ENCODE peak calls at places on chromosomes 11 and 22, in seven cellular contexts. P is HCT116, K is K562, H is GM12878, U is HepG2, W is SK-N-SH, X is H1. T is an unnamed sample.

GRCh38 chr11:80844110-80844509 is 1403.3 kb upstream of the TENM4 start:
- DNase-seq in K (no peak), P (no peak), H (no peak), U (no peak), W (no peak), X (peak), T (no peak)

GRCh38 chr22:48892571-48893287 is 934.9 kb downstream of the BRD1 start:
- DNase-seq in K (no peak), U (no peak), W (no peak), P (no peak), X (no peak), H (no peak), T (no peak)

GRCh38 chr11:16347928-16348685 is 8.2 kb downstream of the SOX6 start:
- DNase-seq in X (no peak), P (no peak), U (no peak), K (no peak), W (no peak), H (no peak), T (no peak)

GRCh38 chr22:35684270-35684700 is 33.4 kb upstream of the APOL5 start:
- DNase-seq in X (no peak), P (no peak), W (no peak), U (peak), H (no peak), K (peak), T (no peak)

GRCh38 chr11:32231909-32232493 is 141.1 kb downstream of the RCN1 start:
- DNase-seq in P (peak), U (peak), K (peak), H (no peak), W (peak), X (peak), T (peak)

GRCh38 chr11:130636672-130637463 is 188.4 kb downstream of the ADAMTS15 start:
- DNase-seq in X (no peak), P (peak), K (no peak), W (no peak), U (peak), H (no peak), T (no peak)

GRCh38 chr11:78203184-78203583 is 14.5 kb downstream of the USP35 start:
- DNase-seq in P (no peak), U (no peak), W (no peak), X (no peak), H (no peak), K (no peak), T (no peak)

GRCh38 chr22:30265851-30266444 is 703 bp downstream of the OSM start:
- DNase-seq in W (no peak), H (no peak), P (no peak), K (peak), U (no peak), X (no peak), T (no peak)

GRCh38 chr11:115765803-115766239 is 261.6 kb upstream of the CADM1 start:
- DNase-seq in P (no peak), K (no peak), H (no peak), W (no peak), U (no peak), X (no peak), T (peak)

GRCh38 chr22:19822301-19823117 is 32.2 kb downstream of the GNB1L start:
- DNase-seq in K (no peak), P (no peak), X (no peak), H (no peak), U (no peak), W (peak), T (no peak)

GRCh38 chr22:50227588-50228215 is 17.1 kb downstream of the TUBGCP6 start:
- DNase-seq in H (no peak), W (no peak), U (no peak), K (no peak), P (no peak), X (no peak), T (no peak)
- TF ChIP-seq JUND in H (no peak), W (no peak), U (no peak), K (no peak), P (no peak), X (no peak), T (no peak)

GRCh38 chr11:111735262-111736116 is 30.7 kb downstream of the PPP2R1B start:
- DNase-seq in P (no peak), W (peak), H (no peak), K (no peak), X (no peak), U (no peak), T (peak)
- TF ChIP-seq JUND in P (no peak), W (peak), H (no peak), K (no peak), X (no peak), U (no peak), T (no peak)

DNA sequence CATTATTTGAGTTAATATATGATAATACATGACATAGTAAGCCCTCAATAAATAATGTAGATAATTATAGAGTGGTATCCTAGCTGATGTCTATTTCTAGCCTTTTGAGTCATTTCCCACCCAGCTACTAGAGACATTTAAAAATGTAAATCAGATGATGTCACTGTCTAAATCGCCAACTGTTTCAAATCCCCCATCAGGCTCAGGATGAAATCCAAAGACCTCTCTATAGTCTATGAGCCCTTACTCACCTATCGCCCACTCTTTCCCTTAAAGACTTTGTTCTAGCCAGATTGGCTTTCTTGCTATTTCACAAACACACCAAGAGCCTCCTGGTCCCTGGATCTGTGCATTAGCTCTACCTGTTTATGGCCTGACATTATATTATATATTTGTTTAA is 135.4 kb upstream of the PLET1 start:
- DNase-seq in W (no peak), X (no peak), H (no peak), U (no peak), K (no peak), P (no peak), T (no peak)
- TF ChIP-seq JUND in W (no peak), X (no peak), H (no peak), U (no peak), K (no peak), P (no peak), T (no peak)

DNA sequence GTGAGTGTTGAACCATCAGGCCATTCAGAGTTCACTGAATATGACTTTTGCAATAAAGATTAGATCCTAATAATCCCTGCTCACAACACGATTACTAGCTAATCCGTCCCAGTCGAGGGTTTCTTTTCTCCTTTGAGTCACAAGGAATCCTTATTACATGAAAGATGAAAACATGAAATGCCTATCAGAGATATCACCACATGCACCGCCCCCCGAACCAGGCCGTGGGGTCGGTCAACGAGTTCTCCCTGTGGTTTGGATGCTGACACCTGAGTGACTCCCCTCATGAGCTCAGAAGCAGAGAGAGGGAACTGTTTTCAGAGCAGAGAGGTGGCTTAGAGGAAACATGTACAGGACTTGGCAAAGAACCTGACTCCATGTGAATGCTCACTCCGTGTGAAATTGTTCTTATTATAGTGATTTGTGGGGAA is 263.3 kb downstream of the ETS1 start:
- DNase-seq in X (no peak), K (no peak), H (no peak), P (no peak), U (no peak), W (no peak), T (no peak)
- TF ChIP-seq JUND in X (no peak), K (no peak), H (no peak), P (no peak), U (no peak), W (no peak), T (no peak)

GRCh38 chr11:92380882-92381281 is 156.3 kb downstream of the FAT3 start:
- DNase-seq in H (no peak), K (no peak), W (no peak), P (no peak), U (no peak), X (no peak), T (no peak)

GRCh38 chr11:92384807-92385206 is 160.2 kb downstream of the FAT3 start:
- DNase-seq in W (peak), K (no peak), P (no peak), U (no peak), X (no peak), H (no peak), T (no peak)

GRCh38 chr11:92382311-92382710 is 157.7 kb downstream of the FAT3 start:
- DNase-seq in K (no peak), P (no peak), U (no peak), X (no peak), H (no peak), W (no peak), T (no peak)

GRCh38 chr11:92384316-92384715 is 159.7 kb downstream of the FAT3 start:
- DNase-seq in P (no peak), H (no peak), W (peak), K (no peak), X (no peak), U (no peak), T (no peak)

GRCh38 chr11:92383430-92383829 is 158.8 kb downstream of the FAT3 start:
- DNase-seq in P (no peak), K (no peak), H (no peak), W (no peak), U (no peak), X (no peak), T (no peak)
- TF ChIP-seq JUND in P (no peak), K (no peak), H (no peak), W (no peak), U (no peak), X (no peak), T (no peak)

T was measured in T47D.